ENCODE peak calls at places on chromosomes 6 and 20, in four cellular contexts. P, Z, V and O are unnamed samples.

GRCh38 chr20:4151991-4152695 is 136.8 kb upstream of the RNF24 start:
- DNase-seq in P (no peak), Z (no peak), V (no peak), O (no peak)

GRCh38 chr6:42604150-42604549 is 40.3 kb downstream of the UBR2 start:
- DNase-seq in Z (no peak), V (no peak), P (no peak), O (no peak)

GRCh38 chr6:13660273-13660672 is 45.1 kb downstream of the NOL7 start:
- DNase-seq in V (no peak), Z (no peak), P (no peak), O (no peak)

GRCh38 chr6:84776392-84776791 is 12.0 kb upstream of the TBX18 start:
- DNase-seq in P (no peak), Z (no peak), V (no peak), O (no peak)

GRCh38 chr6:55958790-55959189 is 83.4 kb upstream of the BMP5 start:
- DNase-seq in P (no peak), Z (no peak), V (no peak), O (no peak)

GRCh38 chr6:100304575-100304974 is 160.1 kb downstream of the SIM1 start:
- DNase-seq in Z (no peak), P (no peak), V (no peak), O (no peak)

GRCh38 chr20:39310363-39311037 is 348.4 kb downstream of the DHX35 start:
- DNase-seq in Z (no peak), P (no peak), V (no peak), O (no peak)

GRCh38 chr6:159969921-159970320 is 1.0 kb downstream of the IGF2R start:
- DNase-seq in P (no peak), V (peak; percentile 84), Z (peak; percentile 64), O (no peak)

GRCh38 chr6:56744528-56744927 is 101.8 kb upstream of the DST start:
- DNase-seq in V (no peak), Z (no peak), P (no peak), O (no peak)

GRCh38 chr6:44285552-44286284 is 15.5 kb downstream of the TMEM151B start:
- DNase-seq in P (no peak), Z (no peak), V (no peak), O (no peak)

GRCh38 chr6:105178110-105178509 is 1.7 kb downstream of the POPDC3 start:
- DNase-seq in P (no peak), Z (no peak), V (peak; percentile 97), O (no peak)